ENCODE peak calls at places on chromosome 13, in eight cellular contexts. P is cardiac muscle cell; J is tibial nerve; E is CD8-positive, alpha-beta T cell; G is psoas muscle; X is Peyer's patch; O is HCT116; I is brain microvascular endothelial cell. B is an unnamed sample.

GRCh38 chr13:30479154-30479553 is 13.4 kb upstream of the HMGB1 start:
- DNase-seq in P (no peak), J (no peak), E (no peak), G (no peak), X (no peak), O (no peak), I (no peak), B (no peak)

GRCh38 chr13:72163671-72164070 is 296.7 kb upstream of the DACH1 start:
- DNase-seq in P (no peak), J (no peak), E (no peak), G (no peak), X (no peak), O (no peak), I (no peak), B (no peak)

GRCh38 chr13:105914637-105915036 is 620.8 kb downstream of the EFNB2 start:
- DNase-seq in P (peak; percentile 42), J (no peak), E (no peak), G (no peak), X (no peak), O (no peak), I (peak; percentile 70), B (no peak)

GRCh38 chr13:112941349-112941748 is 27.7 kb upstream of the MCF2L start:
- DNase-seq in P (no peak), J (no peak), E (no peak), G (no peak), X (no peak), O (no peak), I (no peak), B (no peak)

GRCh38 chr13:106418556-106418955 is 116.9 kb downstream of the EFNB2 start:
- DNase-seq in P (no peak), J (no peak), E (no peak), G (no peak), X (no peak), O (no peak), I (peak; percentile 25), B (no peak)

GRCh38 chr13:35733832-35734231 is 257.3 kb upstream of the MAB21L1 start:
- DNase-seq in P (no peak), J (no peak), E (no peak), G (no peak), X (no peak), O (no peak), I (no peak), B (no peak)

GRCh38 chr13:63307239-63307638 is 1891.6 kb upstream of the PCDH20 start:
- DNase-seq in P (no peak), J (no peak), E (no peak), G (no peak), X (no peak), O (no peak), I (no peak), B (no peak)

GRCh38 chr13:99993660-99994455 is 12.3 kb downstream of the ZIC2 start:
- DNase-seq in P (no peak), J (no peak), E (no peak), G (no peak), X (no peak), O (no peak), I (no peak), B (no peak)

GRCh38 chr13:109802936-109803335 is 16.6 kb upstream of the IRS2 start:
- DNase-seq in P (no peak), J (no peak), E (no peak), G (no peak), X (no peak), O (no peak), I (no peak), B (no peak)

GRCh38 chr13:33524086-33524485 is 238.5 kb upstream of the STARD13 start:
- DNase-seq in P (no peak), J (no peak), E (no peak), G (no peak), X (no peak), O (no peak), I (peak; percentile 88), B (no peak)

GRCh38 chr13:111431241-111431640 is 110.8 kb downstream of the TEX29 start:
- DNase-seq in P (no peak), J (no peak), E (no peak), G (no peak), X (no peak), O (no peak), I (no peak), B (no peak)

GRCh38 chr13:40271511-40271910 is 394.9 kb downstream of the FOXO1 start:
- DNase-seq in P (no peak), J (peak; percentile 24), E (no peak), G (peak; percentile 70), X (peak; percentile 21), O (no peak), I (no peak), B (peak; percentile 46)

GRCh38 chr13:45296259-45296658 is 44.7 kb downstream of the TPT1 start:
- DNase-seq in P (no peak), J (no peak), E (no peak), G (no peak), X (no peak), O (no peak), I (no peak), B (no peak)

GRCh38 chr13:59172076-59172475 is 991.7 kb downstream of the DIAPH3 start:
- DNase-seq in P (no peak), J (no peak), E (no peak), G (no peak), X (no peak), O (no peak), I (no peak), B (no peak)

GRCh38 chr13:111359237-111359915 is 38.9 kb downstream of the TEX29 start:
- DNase-seq in P (no peak), J (no peak), E (no peak), G (no peak), X (no peak), O (no peak), I (no peak), B (no peak)

GRCh38 chr13:42048323-42048624 is 174 bp upstream of the DGKH start:
- DNase-seq in P (no peak), J (no peak), E (peak; percentile 54), G (no peak), X (no peak), O (no peak), I (no peak), B (no peak)

GRCh38 chr13:35531551-35531950 is 55.1 kb upstream of the MAB21L1 start:
- DNase-seq in P (no peak), J (no peak), E (no peak), G (no peak), X (no peak), O (no peak), I (no peak), B (no peak)

GRCh38 chr13:84844473-84844872 is 954.7 kb downstream of the SLITRK6 start:
- DNase-seq in P (peak; percentile 20), J (no peak), E (no peak), G (no peak), X (no peak), O (peak; percentile 4), I (no peak), B (no peak)
- TF ChIP-seq CTCF in P (no peak), J (no peak), E (no peak), G (no peak), X (no peak), O (peak; percentile 46), I (peak; percentile 32), B (no peak)

DNA sequence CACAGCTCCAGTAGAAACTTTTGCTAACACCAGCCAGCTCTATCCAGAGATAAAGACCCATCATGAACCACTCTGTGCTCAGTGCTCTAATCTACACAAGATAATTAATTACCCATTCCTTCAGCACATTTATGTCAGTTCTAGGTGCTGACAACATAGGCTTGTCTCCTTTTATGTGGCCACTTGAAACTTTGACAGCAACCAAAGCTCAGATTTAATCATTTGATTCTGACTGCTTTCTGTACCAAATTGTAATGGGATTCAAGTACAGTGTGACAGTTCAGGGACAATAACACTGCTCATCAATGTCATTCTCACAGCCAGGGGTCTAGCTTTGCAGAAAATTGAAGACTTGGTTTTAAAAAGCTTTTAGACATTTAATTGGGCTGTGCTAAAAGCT is 266.6 kb downstream of the KCTD12 start:
- DNase-seq in P (peak; percentile 80), J (no peak), E (no peak), G (no peak), X (no peak), O (no peak), I (no peak), B (no peak)
- H3K27ac ChIP-seq in P (no peak overlapping the region), J (no peak overlapping the region), E (no peak overlapping the region), G (no peak overlapping the region), X (no peak overlapping the region), O (no peak overlapping the region), I (peak overlapping the region; percentile 60), B (no peak overlapping the region)

DNA sequence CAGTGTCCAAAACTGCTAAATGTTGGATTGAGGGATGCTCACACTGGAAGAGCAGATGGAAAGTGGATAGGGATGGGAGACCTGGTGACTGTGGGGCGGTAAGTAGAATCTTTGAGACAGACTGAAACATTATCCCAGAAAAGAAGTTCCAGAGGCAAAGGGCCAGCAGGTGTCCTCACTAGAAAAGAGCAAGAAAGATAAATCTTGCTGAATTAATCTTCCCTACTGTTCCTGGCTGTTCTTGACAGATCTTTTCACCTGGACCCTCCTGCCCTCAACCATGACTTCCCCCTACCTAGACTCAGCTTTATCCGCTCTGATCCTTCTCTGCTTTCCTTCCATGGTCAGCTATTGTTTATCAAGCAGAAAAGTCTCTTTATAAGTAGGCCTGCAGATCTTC is 35.0 kb upstream of the FRY start:
- DNase-seq in P (no peak), J (no peak), E (no peak), G (no peak), X (no peak), O (no peak), I (no peak), B (no peak)
- TF ChIP-seq CTCF in P (no peak), J (no peak), E (no peak), G (no peak), X (no peak), O (no peak), I (peak; percentile 10), B (no peak)

GRCh38 chr13:98984118-98984517 is 6.3 kb upstream of the DOCK9 start:
- DNase-seq in P (no peak), J (no peak), E (no peak), G (no peak), X (no peak), O (no peak), I (no peak), B (no peak)
- H3K27ac ChIP-seq in P (no peak overlapping the region), J (no peak overlapping the region), E (no peak overlapping the region), G (no peak overlapping the region), X (no peak overlapping the region), O (no peak overlapping the region), I (no peak overlapping the region), B (no peak overlapping the region)

GRCh38 chr13:85798999-85799646 is at the start of gene SLITRK6:
- DNase-seq in P (peak; percentile 44), J (no peak), E (no peak), G (no peak), X (no peak), O (peak; percentile 15), I (peak; percentile 79), B (no peak)
- TF ChIP-seq CTCF in P (no peak), J (no peak), E (no peak), G (no peak), X (no peak), O (no peak), I (peak; percentile 39), B (no peak)

DNA sequence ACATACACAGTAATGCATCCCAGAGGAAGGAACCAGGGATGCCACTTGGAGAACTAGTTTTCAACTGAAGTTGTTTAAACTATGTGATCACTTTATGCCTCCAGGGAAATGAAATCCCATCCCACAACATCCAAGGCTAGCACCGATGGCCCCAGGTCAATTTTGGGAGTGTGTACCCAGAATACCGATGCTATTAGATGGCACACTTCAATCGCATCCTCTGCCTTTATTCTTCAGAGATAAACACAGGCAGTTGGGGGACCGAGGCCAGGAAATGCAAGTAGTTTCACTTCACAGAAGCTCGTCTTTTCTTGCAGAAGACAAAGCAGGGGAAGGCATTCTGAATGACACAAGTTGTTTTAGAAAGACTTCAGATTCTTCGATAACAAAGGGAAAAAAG is 13.8 kb downstream of the STK24 start:
- DNase-seq in P (no peak), J (no peak), E (peak; percentile 65), G (no peak), X (peak; percentile 54), O (no peak), I (no peak), B (no peak)
- H3K27ac ChIP-seq in P (no peak overlapping the region), J (no peak overlapping the region), E (peak overlapping the region; percentile 18), G (no peak overlapping the region), X (no peak overlapping the region), O (no peak overlapping the region), I (no peak overlapping the region), B (no peak overlapping the region)

B was measured in lower lobe of right lung.